ENCODE peak calls at places on chromosome 1, in four cellular contexts. One of them, this sample, is unnamed.
A peak's percentile ranks its signal among the peaks of the same experiment; 100 is the strongest.

GRCh38 chr1:117032661-117033060 is 27.5 kb upstream of the TTF2 start:
- DNase-seq in K562: no peak
- DNase-seq in WTC11: no peak
- DNase-seq in SK-N-SH: peak; percentile 22
- DNase-seq in this sample: no peak

GRCh38 chr1:87236585-87236984 is 92.1 kb upstream of the LMO4 start:
- DNase-seq in K562: no peak
- DNase-seq in SK-N-SH: no peak
- DNase-seq in WTC11: no peak
- DNase-seq in this sample: no peak

GRCh38 chr1:63157085-63157484 is 165.3 kb upstream of the FOXD3 start:
- DNase-seq in WTC11: no peak
- DNase-seq in K562: no peak
- DNase-seq in SK-N-SH: no peak
- DNase-seq in this sample: no peak

GRCh38 chr1:204146309-204146708 is 5.5 kb downstream of the ETNK2 start:
- DNase-seq in K562: no peak
- DNase-seq in SK-N-SH: no peak
- DNase-seq in WTC11: no peak
- DNase-seq in this sample: no peak

GRCh38 chr1:209375681-209376360 is 207.7 kb upstream of the CAMK1G start:
- DNase-seq in SK-N-SH: no peak
- DNase-seq in K562: no peak
- DNase-seq in WTC11: no peak
- DNase-seq in this sample: no peak

GRCh38 chr1:46812065-46812750 is 13.4 kb downstream of the CYP4B1 start:
- DNase-seq in K562: no peak
- DNase-seq in WTC11: no peak
- DNase-seq in SK-N-SH: peak; percentile 11
- DNase-seq in this sample: no peak

GRCh38 chr1:63710776-63711175 is 63.0 kb upstream of the ROR1 start:
- DNase-seq in K562: no peak
- DNase-seq in WTC11: no peak
- DNase-seq in SK-N-SH: no peak
- DNase-seq in this sample: no peak

GRCh38 chr1:36557041-36558000 is 74.6 kb upstream of the CSF3R start:
- DNase-seq in WTC11: no peak
- DNase-seq in K562: no peak
- DNase-seq in SK-N-SH: no peak
- DNase-seq in this sample: no peak

GRCh38 chr1:7515175-7515574 is 255.9 kb upstream of the VAMP3 start:
- DNase-seq in SK-N-SH: no peak
- DNase-seq in K562: no peak
- DNase-seq in WTC11: no peak
- DNase-seq in this sample: no peak

GRCh38 chr1:234125283-234125682 is 220.8 kb downstream of the SLC35F3 start:
- DNase-seq in WTC11: peak; percentile 90
- DNase-seq in K562: peak; percentile 47
- DNase-seq in SK-N-SH: peak; percentile 24
- DNase-seq in this sample: no peak

GRCh38 chr1:107196973-107197562 is 56.2 kb downstream of the NTNG1 start:
- DNase-seq in WTC11: peak; percentile 49
- DNase-seq in SK-N-SH: no peak
- DNase-seq in K562: peak; percentile 35
- DNase-seq in this sample: peak; percentile 26

GRCh38 chr1:168942165-168942564 is 164.3 kb upstream of the ATP1B1 start:
- DNase-seq in SK-N-SH: no peak
- DNase-seq in WTC11: no peak
- DNase-seq in K562: no peak
- DNase-seq in this sample: no peak

GRCh38 chr1:54407201-54407956 is 1.2 kb upstream of the SSBP3 start:
- DNase-seq in K562: peak; percentile 81
- DNase-seq in SK-N-SH: peak; percentile 75
- DNase-seq in WTC11: peak; percentile 51
- DNase-seq in this sample: peak; percentile 79

GRCh38 chr1:168709896-168710305 is 19.1 kb downstream of the DPT start:
- DNase-seq in K562: no peak
- DNase-seq in SK-N-SH: no peak
- DNase-seq in WTC11: no peak
- DNase-seq in this sample: no peak

GRCh38 chr1:46725736-46726108 is 6.8 kb upstream of the EFCAB14 start:
- DNase-seq in SK-N-SH: no peak
- DNase-seq in WTC11: no peak
- DNase-seq in K562: no peak
- DNase-seq in this sample: no peak

GRCh38 chr1:214861615-214862014 is 220.9 kb upstream of the KCNK2 start:
- DNase-seq in WTC11: no peak
- DNase-seq in K562: no peak
- DNase-seq in SK-N-SH: no peak
- DNase-seq in this sample: no peak

GRCh38 chr1:19405761-19406481 is 79.4 kb downstream of the CAPZB start:
- DNase-seq in K562: peak; percentile 42
- DNase-seq in SK-N-SH: peak; percentile 72
- DNase-seq in WTC11: no peak
- DNase-seq in this sample: no peak

GRCh38 chr1:242745079-242745478 is 220.6 kb upstream of the PLD5 start:
- DNase-seq in SK-N-SH: no peak
- DNase-seq in WTC11: no peak
- DNase-seq in K562: no peak
- DNase-seq in this sample: no peak

GRCh38 chr1:34911465-34911864 is 18.0 kb downstream of the DLGAP3 start:
- DNase-seq in SK-N-SH: no peak
- DNase-seq in K562: no peak
- DNase-seq in WTC11: no peak
- DNase-seq in this sample: no peak

GRCh38 chr1:1122981-1123480 is 7.1 kb upstream of the C1orf159 start:
- DNase-seq in SK-N-SH: peak; percentile 61
- DNase-seq in K562: no peak
- DNase-seq in WTC11: peak; percentile 12
- DNase-seq in this sample: no peak

GRCh38 chr1:150148834-150149489 is 754 bp upstream of the PLEKHO1 start:
- DNase-seq in WTC11: no peak
- DNase-seq in SK-N-SH: peak; percentile 54
- DNase-seq in K562: no peak
- DNase-seq in this sample: no peak

GRCh38 chr1:41936107-41936506 is 17.4 kb upstream of the HIVEP3 start:
- DNase-seq in WTC11: no peak
- DNase-seq in SK-N-SH: no peak
- DNase-seq in K562: no peak
- DNase-seq in this sample: no peak

GRCh38 chr1:27659497-27660299 is 12.3 kb downstream of the IFI6 start:
- DNase-seq in K562: peak; percentile 97
- DNase-seq in SK-N-SH: peak; percentile 96
- DNase-seq in WTC11: peak; percentile 96
- DNase-seq in this sample: peak; percentile 72

GRCh38 chr1:112743174-112744018 is 28.3 kb upstream of the PPM1J start:
- DNase-seq in SK-N-SH: no peak
- DNase-seq in K562: no peak
- DNase-seq in WTC11: peak; percentile 59
- DNase-seq in this sample: no peak

GRCh38 chr1:83742446-83742845 is 256.5 kb downstream of the TTLL7 start:
- DNase-seq in WTC11: no peak
- DNase-seq in K562: no peak
- DNase-seq in SK-N-SH: no peak
- DNase-seq in this sample: no peak

GRCh38 chr1:84720275-84720780 is 30.1 kb upstream of the SSX2IP start:
- DNase-seq in WTC11: no peak
- DNase-seq in SK-N-SH: no peak
- DNase-seq in K562: no peak
- DNase-seq in this sample: peak; percentile 27

GRCh38 chr1:113904292-113904673 is 316 bp downstream of the AP4B1 start:
- DNase-seq in SK-N-SH: peak; percentile 44
- DNase-seq in WTC11: peak; percentile 36
- DNase-seq in K562: peak; percentile 64
- DNase-seq in this sample: no peak

GRCh38 chr1:6988796-6989195 is 203.5 kb downstream of the CAMTA1 start:
- DNase-seq in K562: no peak
- DNase-seq in SK-N-SH: no peak
- DNase-seq in WTC11: no peak
- DNase-seq in this sample: no peak

GRCh38 chr1:150798509-150798908 is 9.6 kb downstream of the CTSK start:
- DNase-seq in WTC11: no peak
- DNase-seq in SK-N-SH: no peak
- DNase-seq in K562: no peak
- DNase-seq in this sample: no peak

GRCh38 chr1:208203127-208203847 is 40.9 kb downstream of the PLXNA2 start:
- DNase-seq in SK-N-SH: no peak
- DNase-seq in WTC11: no peak
- DNase-seq in K562: no peak
- DNase-seq in this sample: no peak

GRCh38 chr1:235093013-235093618 is 35.5 kb downstream of the TOMM20 start:
- DNase-seq in K562: no peak
- DNase-seq in WTC11: peak; percentile 68
- DNase-seq in SK-N-SH: peak; percentile 51
- DNase-seq in this sample: no peak

GRCh38 chr1:47578026-47578861 is 140.4 kb downstream of the FOXD2 start:
- DNase-seq in WTC11: no peak
- DNase-seq in SK-N-SH: peak; percentile 58
- DNase-seq in K562: no peak
- DNase-seq in this sample: no peak

GRCh38 chr1:91803847-91804545 is 82.0 kb downstream of the TGFBR3 start:
- DNase-seq in SK-N-SH: no peak
- DNase-seq in WTC11: no peak
- DNase-seq in K562: no peak
- DNase-seq in this sample: peak; percentile 95

GRCh38 chr1:205936316-205936715 is 6.9 kb downstream of the SLC26A9 start:
- DNase-seq in K562: no peak
- DNase-seq in SK-N-SH: no peak
- DNase-seq in WTC11: no peak
- DNase-seq in this sample: no peak

GRCh38 chr1:205936846-205937707 is 6.2 kb downstream of the SLC26A9 start:
- DNase-seq in WTC11: no peak
- DNase-seq in K562: no peak
- DNase-seq in SK-N-SH: no peak
- DNase-seq in this sample: no peak

GRCh38 chr1:205939690-205940330 is 3.4 kb downstream of the SLC26A9 start:
- DNase-seq in K562: peak; percentile 72
- DNase-seq in SK-N-SH: peak; percentile 71
- DNase-seq in WTC11: peak; percentile 79
- DNase-seq in this sample: no peak

GRCh38 chr1:205940710-205941109 is 2.5 kb downstream of the SLC26A9 start:
- DNase-seq in WTC11: no peak
- DNase-seq in SK-N-SH: no peak
- DNase-seq in K562: no peak
- DNase-seq in this sample: no peak

GRCh38 chr1:205938682-205939081 is 4.6 kb downstream of the SLC26A9 start:
- DNase-seq in WTC11: no peak
- DNase-seq in K562: no peak
- DNase-seq in SK-N-SH: no peak
- DNase-seq in this sample: no peak
- TF ChIP-seq USF1 in WTC11: no peak
- TF ChIP-seq USF1 in K562: no peak
- TF ChIP-seq USF1 in SK-N-SH: no peak
- TF ChIP-seq USF1 in this sample: no peak

DNA sequence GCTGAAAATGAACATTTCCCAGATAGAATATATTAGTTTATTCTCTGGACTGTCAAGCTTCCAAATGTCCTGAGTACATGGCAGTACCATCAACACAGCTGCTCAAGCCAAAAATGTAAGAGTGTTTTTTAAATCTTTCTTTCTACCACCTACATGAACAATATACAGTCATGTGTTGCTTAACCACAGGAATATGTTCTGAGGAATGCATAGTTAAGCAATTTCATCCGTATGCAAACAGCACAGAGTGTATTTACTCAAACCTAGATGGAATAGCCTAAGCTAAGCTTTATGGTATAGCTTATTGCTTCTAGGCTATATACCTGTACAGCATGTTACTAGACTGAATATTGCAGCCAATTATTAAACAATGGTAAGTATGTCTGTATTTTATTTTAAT is 561.9 kb upstream of the ADGRL4 start:
- DNase-seq in WTC11: no peak
- DNase-seq in SK-N-SH: no peak
- DNase-seq in K562: no peak
- DNase-seq in this sample: no peak
- TF ChIP-seq USF1 in WTC11: no peak
- TF ChIP-seq USF1 in SK-N-SH: no peak
- TF ChIP-seq USF1 in K562: no peak
- TF ChIP-seq USF1 in this sample: no peak

DNA sequence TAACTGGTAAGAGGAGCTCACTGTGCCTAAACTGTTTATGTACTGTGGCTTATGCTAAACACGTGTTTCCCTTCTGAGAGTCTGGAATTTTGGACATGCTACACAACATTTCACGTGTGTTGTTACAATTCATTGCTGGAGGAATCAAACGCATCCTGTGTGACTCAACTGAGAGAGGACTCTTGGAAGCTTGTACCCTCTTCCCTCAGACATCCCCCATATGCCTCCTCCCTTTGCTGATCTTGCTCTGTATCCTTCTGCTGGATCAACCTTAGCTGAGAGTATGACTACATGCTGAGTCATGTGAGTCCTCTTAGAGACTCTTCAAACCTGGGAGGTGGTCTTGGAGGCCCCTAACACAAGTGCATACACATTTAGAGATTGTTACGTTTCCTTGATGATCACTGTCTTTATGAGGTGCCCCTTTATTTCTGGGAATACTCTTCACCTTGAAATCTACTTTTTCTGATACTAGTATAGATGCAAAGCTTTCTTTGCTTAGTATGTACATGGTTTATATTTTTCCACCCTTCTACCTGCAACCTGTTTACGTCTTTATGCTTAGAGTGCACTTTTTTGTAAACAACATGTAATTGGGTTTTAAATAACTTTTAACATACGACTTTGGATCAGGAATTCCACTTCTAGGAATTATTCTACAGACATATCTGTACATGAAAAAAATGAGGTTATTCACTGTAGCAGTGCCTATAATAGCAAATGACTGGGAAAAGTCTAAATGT is 8.7 kb downstream of the NPHP4 start:
- DNase-seq in SK-N-SH: no peak
- DNase-seq in K562: peak; percentile 49
- DNase-seq in WTC11: no peak
- DNase-seq in this sample: no peak
- TF ChIP-seq USF1 in SK-N-SH: no peak
- TF ChIP-seq USF1 in K562: no peak
- TF ChIP-seq USF1 in WTC11: no peak
- TF ChIP-seq USF1 in this sample: no peak

GRCh38 chr1:224245188-224245587 is 62.1 kb downstream of the DEGS1 start:
- DNase-seq in SK-N-SH: peak; percentile 49
- DNase-seq in WTC11: no peak
- DNase-seq in K562: no peak
- DNase-seq in this sample: peak; percentile 33
- TF ChIP-seq USF1 in SK-N-SH: no peak
- TF ChIP-seq USF1 in WTC11: no peak
- TF ChIP-seq USF1 in K562: no peak
- TF ChIP-seq USF1 in this sample: no peak

GRCh38 chr1:29876902-29877301 is 640.6 kb downstream of the PTPRU start:
- DNase-seq in WTC11: peak; percentile 56
- DNase-seq in K562: no peak
- DNase-seq in SK-N-SH: no peak
- DNase-seq in this sample: no peak
- TF ChIP-seq USF1 in WTC11: no peak
- TF ChIP-seq USF1 in K562: no peak
- TF ChIP-seq USF1 in SK-N-SH: no peak
- TF ChIP-seq USF1 in this sample: no peak

GRCh38 chr1:50901872-50902271 is 58.2 kb downstream of the FAF1 start:
- DNase-seq in SK-N-SH: no peak
- DNase-seq in WTC11: no peak
- DNase-seq in K562: no peak
- DNase-seq in this sample: no peak
- TF ChIP-seq USF1 in SK-N-SH: no peak
- TF ChIP-seq USF1 in WTC11: no peak
- TF ChIP-seq USF1 in K562: no peak
- TF ChIP-seq USF1 in this sample: no peak

GRCh38 chr1:24442764-24443163 is 27.2 kb downstream of the NIPAL3 start:
- DNase-seq in SK-N-SH: no peak
- DNase-seq in WTC11: no peak
- DNase-seq in K562: no peak
- DNase-seq in this sample: no peak
- TF ChIP-seq USF1 in SK-N-SH: no peak
- TF ChIP-seq USF1 in WTC11: no peak
- TF ChIP-seq USF1 in K562: no peak
- TF ChIP-seq USF1 in this sample: no peak

This sample was measured in GM12878.